ENCODE peak calls at places on chromosomes 2 and 18, in ten cellular contexts. One of them, this sample, is unnamed.

GRCh38 chr18:49646864-49647263 is 85.0 kb downstream of the LIPG start:
- DNase-seq in posterior cingulate gyrus: no peak
- DNase-seq in stimulated activated CD8-positive, alpha-beta memory T cell treated with anti-CD3 and anti-CD28 coated beads, Interleukin-2, amount 100 ng/mL, for 48 hours: no peak
- DNase-seq in transverse colon: no peak
- DNase-seq in Karpas-422: no peak
- DNase-seq in HFFc6: no peak
- DNase-seq in NAMALWA: no peak
- DNase-seq in hippocampal formation: no peak
- DNase-seq in left kidney: no peak
- DNase-seq in H7: no peak
- DNase-seq in this sample: no peak

GRCh38 chr2:60380411-60380810 is 173.0 kb downstream of the BCL11A start:
- DNase-seq in HFFc6: no peak
- DNase-seq in H7: no peak
- DNase-seq in Karpas-422: no peak
- DNase-seq in posterior cingulate gyrus: no peak
- DNase-seq in NAMALWA: no peak
- DNase-seq in stimulated activated CD8-positive, alpha-beta memory T cell treated with anti-CD3 and anti-CD28 coated beads, Interleukin-2, amount 100 ng/mL, for 48 hours: no peak
- DNase-seq in hippocampal formation: no peak
- DNase-seq in left kidney: no peak
- DNase-seq in transverse colon: no peak
- DNase-seq in this sample: no peak

GRCh38 chr2:170509460-170510193 is 205.5 kb upstream of the SP5 start:
- DNase-seq in hippocampal formation: no peak
- DNase-seq in stimulated activated CD8-positive, alpha-beta memory T cell treated with anti-CD3 and anti-CD28 coated beads, Interleukin-2, amount 100 ng/mL, for 48 hours: no peak
- DNase-seq in Karpas-422: no peak
- DNase-seq in HFFc6: no peak
- DNase-seq in posterior cingulate gyrus: no peak
- DNase-seq in H7: no peak
- DNase-seq in left kidney: no peak
- DNase-seq in transverse colon: no peak
- DNase-seq in NAMALWA: no peak
- DNase-seq in this sample: no peak

GRCh38 chr2:39304729-39305128 is 61.0 kb upstream of the CDKL4 start:
- DNase-seq in posterior cingulate gyrus: no peak
- DNase-seq in NAMALWA: no peak
- DNase-seq in Karpas-422: no peak
- DNase-seq in transverse colon: no peak
- DNase-seq in H7: no peak
- DNase-seq in stimulated activated CD8-positive, alpha-beta memory T cell treated with anti-CD3 and anti-CD28 coated beads, Interleukin-2, amount 100 ng/mL, for 48 hours: no peak
- DNase-seq in HFFc6: no peak
- DNase-seq in hippocampal formation: no peak
- DNase-seq in left kidney: no peak
- DNase-seq in this sample: no peak

GRCh38 chr18:27627927-27628326 is 442.8 kb upstream of the CHST9 start:
- DNase-seq in posterior cingulate gyrus: no peak
- DNase-seq in left kidney: no peak
- DNase-seq in Karpas-422: no peak
- DNase-seq in stimulated activated CD8-positive, alpha-beta memory T cell treated with anti-CD3 and anti-CD28 coated beads, Interleukin-2, amount 100 ng/mL, for 48 hours: no peak
- DNase-seq in HFFc6: no peak
- DNase-seq in transverse colon: no peak
- DNase-seq in NAMALWA: no peak
- DNase-seq in H7: peak
- DNase-seq in hippocampal formation: no peak
- DNase-seq in this sample: no peak

GRCh38 chr18:58254873-58255511 is 211.0 kb downstream of the NEDD4L start:
- DNase-seq in hippocampal formation: no peak
- DNase-seq in Karpas-422: no peak
- DNase-seq in HFFc6: no peak
- DNase-seq in H7: peak
- DNase-seq in stimulated activated CD8-positive, alpha-beta memory T cell treated with anti-CD3 and anti-CD28 coated beads, Interleukin-2, amount 100 ng/mL, for 48 hours: no peak
- DNase-seq in transverse colon: no peak
- DNase-seq in posterior cingulate gyrus: no peak
- DNase-seq in left kidney: peak
- DNase-seq in NAMALWA: no peak
- DNase-seq in this sample: peak

GRCh38 chr2:135803276-135803675 is 33.7 kb downstream of the LCT start:
- DNase-seq in transverse colon: no peak
- DNase-seq in hippocampal formation: no peak
- DNase-seq in H7: no peak
- DNase-seq in left kidney: no peak
- DNase-seq in HFFc6: no peak
- DNase-seq in stimulated activated CD8-positive, alpha-beta memory T cell treated with anti-CD3 and anti-CD28 coated beads, Interleukin-2, amount 100 ng/mL, for 48 hours: no peak
- DNase-seq in Karpas-422: no peak
- DNase-seq in NAMALWA: no peak
- DNase-seq in posterior cingulate gyrus: no peak
- DNase-seq in this sample: no peak

GRCh38 chr2:46336560-46336959 is 39.4 kb downstream of the EPAS1 start:
- DNase-seq in transverse colon: no peak
- DNase-seq in HFFc6: peak
- DNase-seq in Karpas-422: no peak
- DNase-seq in posterior cingulate gyrus: no peak
- DNase-seq in left kidney: peak
- DNase-seq in hippocampal formation: no peak
- DNase-seq in H7: no peak
- DNase-seq in NAMALWA: no peak
- DNase-seq in stimulated activated CD8-positive, alpha-beta memory T cell treated with anti-CD3 and anti-CD28 coated beads, Interleukin-2, amount 100 ng/mL, for 48 hours: no peak
- DNase-seq in this sample: no peak

GRCh38 chr2:164126960-164127359 is 391.2 kb upstream of the FIGN start:
- DNase-seq in H7: no peak
- DNase-seq in Karpas-422: no peak
- DNase-seq in posterior cingulate gyrus: no peak
- DNase-seq in transverse colon: no peak
- DNase-seq in hippocampal formation: no peak
- DNase-seq in NAMALWA: no peak
- DNase-seq in HFFc6: no peak
- DNase-seq in stimulated activated CD8-positive, alpha-beta memory T cell treated with anti-CD3 and anti-CD28 coated beads, Interleukin-2, amount 100 ng/mL, for 48 hours: no peak
- DNase-seq in left kidney: peak
- DNase-seq in this sample: no peak

GRCh38 chr2:173656086-173656485 is 301.4 kb downstream of the CDCA7 start:
- DNase-seq in Karpas-422: peak
- DNase-seq in left kidney: no peak
- DNase-seq in NAMALWA: no peak
- DNase-seq in H7: no peak
- DNase-seq in transverse colon: no peak
- DNase-seq in posterior cingulate gyrus: no peak
- DNase-seq in HFFc6: no peak
- DNase-seq in stimulated activated CD8-positive, alpha-beta memory T cell treated with anti-CD3 and anti-CD28 coated beads, Interleukin-2, amount 100 ng/mL, for 48 hours: no peak
- DNase-seq in hippocampal formation: no peak
- DNase-seq in this sample: no peak

GRCh38 chr2:178298785-178299212 is 104.5 kb downstream of the OSBPL6 start:
- DNase-seq in NAMALWA: no peak
- DNase-seq in stimulated activated CD8-positive, alpha-beta memory T cell treated with anti-CD3 and anti-CD28 coated beads, Interleukin-2, amount 100 ng/mL, for 48 hours: no peak
- DNase-seq in hippocampal formation: no peak
- DNase-seq in left kidney: no peak
- DNase-seq in posterior cingulate gyrus: no peak
- DNase-seq in HFFc6: peak
- DNase-seq in H7: no peak
- DNase-seq in transverse colon: no peak
- DNase-seq in Karpas-422: no peak
- DNase-seq in this sample: no peak

This sample was measured in H1.